ENCODE peak calls at places on chromosomes 4 and X, in nine cellular contexts. One of them, this sample, is unnamed.

GRCh38 chr4:145545538-145546224 is 64.0 kb downstream of the SMAD1 start:
- DNase-seq in Karpas-422: no peak
- DNase-seq in stimulated activated CD4-positive, alpha-beta T cell treated with anti-CD3 and anti-CD28 coated beads, Interleukin-2, amount 100 ng/mL, for 48 hours: no peak
- DNase-seq in T-helper 2 cell: no peak
- DNase-seq in HFFc6: peak
- DNase-seq in uterus: peak
- DNase-seq in activated CD4-positive, alpha-beta T cell treated with anti-CD3 and anti-CD28 coated beads, Interleukin-2, amount 50 U/mL, for 24 hours: no peak
- DNase-seq in left ventricle myocardium inferior: no peak
- DNase-seq in cardiac muscle cell: peak
- DNase-seq in this sample: no peak

GRCh38 chr4:187184513-187184912 is 460.9 kb upstream of the FAT1 start:
- DNase-seq in Karpas-422: no peak
- DNase-seq in stimulated activated CD4-positive, alpha-beta T cell treated with anti-CD3 and anti-CD28 coated beads, Interleukin-2, amount 100 ng/mL, for 48 hours: no peak
- DNase-seq in T-helper 2 cell: no peak
- DNase-seq in HFFc6: no peak
- DNase-seq in uterus: no peak
- DNase-seq in activated CD4-positive, alpha-beta T cell treated with anti-CD3 and anti-CD28 coated beads, Interleukin-2, amount 50 U/mL, for 24 hours: no peak
- DNase-seq in left ventricle myocardium inferior: no peak
- DNase-seq in cardiac muscle cell: no peak
- DNase-seq in this sample: no peak

GRCh38 chr4:16713271-16713670 is 185.2 kb downstream of the LDB2 start:
- DNase-seq in Karpas-422: no peak
- DNase-seq in stimulated activated CD4-positive, alpha-beta T cell treated with anti-CD3 and anti-CD28 coated beads, Interleukin-2, amount 100 ng/mL, for 48 hours: no peak
- DNase-seq in T-helper 2 cell: no peak
- DNase-seq in HFFc6: no peak
- DNase-seq in uterus: no peak
- DNase-seq in activated CD4-positive, alpha-beta T cell treated with anti-CD3 and anti-CD28 coated beads, Interleukin-2, amount 50 U/mL, for 24 hours: no peak
- DNase-seq in left ventricle myocardium inferior: no peak
- DNase-seq in cardiac muscle cell: no peak
- DNase-seq in this sample: no peak

GRCh38 chr4:1754336-1754735 is 33.0 kb downstream of the TACC3 start:
- DNase-seq in Karpas-422: no peak
- DNase-seq in stimulated activated CD4-positive, alpha-beta T cell treated with anti-CD3 and anti-CD28 coated beads, Interleukin-2, amount 100 ng/mL, for 48 hours: no peak
- DNase-seq in T-helper 2 cell: no peak
- DNase-seq in HFFc6: no peak
- DNase-seq in uterus: no peak
- DNase-seq in activated CD4-positive, alpha-beta T cell treated with anti-CD3 and anti-CD28 coated beads, Interleukin-2, amount 50 U/mL, for 24 hours: no peak
- DNase-seq in left ventricle myocardium inferior: no peak
- DNase-seq in cardiac muscle cell: no peak
- DNase-seq in this sample: peak

GRCh38 chr4:75490155-75490554 is 24.0 kb downstream of the RCHY1 start:
- DNase-seq in Karpas-422: no peak
- DNase-seq in stimulated activated CD4-positive, alpha-beta T cell treated with anti-CD3 and anti-CD28 coated beads, Interleukin-2, amount 100 ng/mL, for 48 hours: no peak
- DNase-seq in T-helper 2 cell: no peak
- DNase-seq in HFFc6: peak
- DNase-seq in uterus: no peak
- DNase-seq in activated CD4-positive, alpha-beta T cell treated with anti-CD3 and anti-CD28 coated beads, Interleukin-2, amount 50 U/mL, for 24 hours: no peak
- DNase-seq in left ventricle myocardium inferior: no peak
- DNase-seq in cardiac muscle cell: peak
- DNase-seq in this sample: no peak

GRCh38 chrX:115957862-115958490 is 212.6 kb upstream of the AGTR2 start:
- DNase-seq in Karpas-422: peak
- DNase-seq in stimulated activated CD4-positive, alpha-beta T cell treated with anti-CD3 and anti-CD28 coated beads, Interleukin-2, amount 100 ng/mL, for 48 hours: no peak
- DNase-seq in T-helper 2 cell: no peak
- DNase-seq in HFFc6: no peak
- DNase-seq in uterus: no peak
- DNase-seq in activated CD4-positive, alpha-beta T cell treated with anti-CD3 and anti-CD28 coated beads, Interleukin-2, amount 50 U/mL, for 24 hours: no peak
- DNase-seq in left ventricle myocardium inferior: no peak
- DNase-seq in cardiac muscle cell: no peak
- DNase-seq in this sample: no peak

GRCh38 chr4:82428969-82429727 is 1.1 kb downstream of the HNRNPDL start:
- DNase-seq in Karpas-422: peak
- DNase-seq in stimulated activated CD4-positive, alpha-beta T cell treated with anti-CD3 and anti-CD28 coated beads, Interleukin-2, amount 100 ng/mL, for 48 hours: peak
- DNase-seq in T-helper 2 cell: peak
- DNase-seq in HFFc6: peak
- DNase-seq in uterus: peak
- DNase-seq in activated CD4-positive, alpha-beta T cell treated with anti-CD3 and anti-CD28 coated beads, Interleukin-2, amount 50 U/mL, for 24 hours: peak
- DNase-seq in left ventricle myocardium inferior: peak
- DNase-seq in cardiac muscle cell: peak
- DNase-seq in this sample: peak

GRCh38 chrX:25067271-25068172 is 51.8 kb upstream of the ARX start:
- DNase-seq in Karpas-422: no peak
- DNase-seq in stimulated activated CD4-positive, alpha-beta T cell treated with anti-CD3 and anti-CD28 coated beads, Interleukin-2, amount 100 ng/mL, for 48 hours: no peak
- DNase-seq in T-helper 2 cell: no peak
- DNase-seq in HFFc6: no peak
- DNase-seq in uterus: no peak
- DNase-seq in activated CD4-positive, alpha-beta T cell treated with anti-CD3 and anti-CD28 coated beads, Interleukin-2, amount 50 U/mL, for 24 hours: no peak
- DNase-seq in left ventricle myocardium inferior: no peak
- DNase-seq in cardiac muscle cell: no peak
- DNase-seq in this sample: no peak

GRCh38 chrX:1464282-1465131 is 11.8 kb upstream of the ASMTL start:
- DNase-seq in Karpas-422: no peak
- DNase-seq in stimulated activated CD4-positive, alpha-beta T cell treated with anti-CD3 and anti-CD28 coated beads, Interleukin-2, amount 100 ng/mL, for 48 hours: no peak
- DNase-seq in T-helper 2 cell: no peak
- DNase-seq in HFFc6: no peak
- DNase-seq in uterus: no peak
- DNase-seq in activated CD4-positive, alpha-beta T cell treated with anti-CD3 and anti-CD28 coated beads, Interleukin-2, amount 50 U/mL, for 24 hours: no peak
- DNase-seq in left ventricle myocardium inferior: no peak
- DNase-seq in cardiac muscle cell: no peak
- DNase-seq in this sample: no peak

GRCh38 chrX:17170973-17171372 is 204.0 kb upstream of the NHS start:
- DNase-seq in Karpas-422: no peak
- DNase-seq in stimulated activated CD4-positive, alpha-beta T cell treated with anti-CD3 and anti-CD28 coated beads, Interleukin-2, amount 100 ng/mL, for 48 hours: no peak
- DNase-seq in T-helper 2 cell: no peak
- DNase-seq in HFFc6: no peak
- DNase-seq in uterus: no peak
- DNase-seq in activated CD4-positive, alpha-beta T cell treated with anti-CD3 and anti-CD28 coated beads, Interleukin-2, amount 50 U/mL, for 24 hours: no peak
- DNase-seq in left ventricle myocardium inferior: no peak
- DNase-seq in cardiac muscle cell: no peak
- DNase-seq in this sample: no peak

GRCh38 chrX:111181883-111182400 is 86.0 kb downstream of the PAK3 start:
- DNase-seq in Karpas-422: no peak
- DNase-seq in stimulated activated CD4-positive, alpha-beta T cell treated with anti-CD3 and anti-CD28 coated beads, Interleukin-2, amount 100 ng/mL, for 48 hours: no peak
- DNase-seq in T-helper 2 cell: no peak
- DNase-seq in HFFc6: no peak
- DNase-seq in uterus: no peak
- DNase-seq in activated CD4-positive, alpha-beta T cell treated with anti-CD3 and anti-CD28 coated beads, Interleukin-2, amount 50 U/mL, for 24 hours: no peak
- DNase-seq in left ventricle myocardium inferior: no peak
- DNase-seq in cardiac muscle cell: no peak
- DNase-seq in this sample: peak

GRCh38 chr4:88033309-88033708 is 25.9 kb downstream of the PKD2 start:
- DNase-seq in Karpas-422: peak
- DNase-seq in stimulated activated CD4-positive, alpha-beta T cell treated with anti-CD3 and anti-CD28 coated beads, Interleukin-2, amount 100 ng/mL, for 48 hours: peak
- DNase-seq in T-helper 2 cell: no peak
- DNase-seq in HFFc6: peak
- DNase-seq in uterus: peak
- DNase-seq in activated CD4-positive, alpha-beta T cell treated with anti-CD3 and anti-CD28 coated beads, Interleukin-2, amount 50 U/mL, for 24 hours: peak
- DNase-seq in left ventricle myocardium inferior: no peak
- DNase-seq in cardiac muscle cell: peak
- DNase-seq in this sample: no peak

GRCh38 chr4:150314031-150314430 is 235.8 kb downstream of the DCLK2 start:
- DNase-seq in Karpas-422: no peak
- DNase-seq in stimulated activated CD4-positive, alpha-beta T cell treated with anti-CD3 and anti-CD28 coated beads, Interleukin-2, amount 100 ng/mL, for 48 hours: no peak
- DNase-seq in T-helper 2 cell: no peak
- DNase-seq in HFFc6: no peak
- DNase-seq in uterus: no peak
- DNase-seq in activated CD4-positive, alpha-beta T cell treated with anti-CD3 and anti-CD28 coated beads, Interleukin-2, amount 50 U/mL, for 24 hours: no peak
- DNase-seq in left ventricle myocardium inferior: no peak
- DNase-seq in cardiac muscle cell: no peak
- DNase-seq in this sample: no peak

GRCh38 chr4:133084421-133084820 is 64.7 kb upstream of the PCDH10 start:
- DNase-seq in Karpas-422: no peak
- DNase-seq in stimulated activated CD4-positive, alpha-beta T cell treated with anti-CD3 and anti-CD28 coated beads, Interleukin-2, amount 100 ng/mL, for 48 hours: no peak
- DNase-seq in T-helper 2 cell: no peak
- DNase-seq in HFFc6: no peak
- DNase-seq in uterus: no peak
- DNase-seq in activated CD4-positive, alpha-beta T cell treated with anti-CD3 and anti-CD28 coated beads, Interleukin-2, amount 50 U/mL, for 24 hours: no peak
- DNase-seq in left ventricle myocardium inferior: no peak
- DNase-seq in cardiac muscle cell: no peak
- DNase-seq in this sample: no peak

GRCh38 chr4:159188646-159189045 is 85.8 kb downstream of the RAPGEF2 start:
- DNase-seq in Karpas-422: no peak
- DNase-seq in stimulated activated CD4-positive, alpha-beta T cell treated with anti-CD3 and anti-CD28 coated beads, Interleukin-2, amount 100 ng/mL, for 48 hours: no peak
- DNase-seq in T-helper 2 cell: no peak
- DNase-seq in HFFc6: no peak
- DNase-seq in uterus: no peak
- DNase-seq in activated CD4-positive, alpha-beta T cell treated with anti-CD3 and anti-CD28 coated beads, Interleukin-2, amount 50 U/mL, for 24 hours: no peak
- DNase-seq in left ventricle myocardium inferior: no peak
- DNase-seq in cardiac muscle cell: no peak
- DNase-seq in this sample: no peak

GRCh38 chr4:108399610-108400265 is 220.6 kb upstream of the RPL34 start:
- DNase-seq in Karpas-422: no peak
- DNase-seq in stimulated activated CD4-positive, alpha-beta T cell treated with anti-CD3 and anti-CD28 coated beads, Interleukin-2, amount 100 ng/mL, for 48 hours: no peak
- DNase-seq in T-helper 2 cell: no peak
- DNase-seq in HFFc6: no peak
- DNase-seq in uterus: no peak
- DNase-seq in activated CD4-positive, alpha-beta T cell treated with anti-CD3 and anti-CD28 coated beads, Interleukin-2, amount 50 U/mL, for 24 hours: no peak
- DNase-seq in left ventricle myocardium inferior: no peak
- DNase-seq in cardiac muscle cell: no peak
- DNase-seq in this sample: peak

GRCh38 chrX:45711231-45711630 is 510.6 kb upstream of the DIPK2B start:
- DNase-seq in Karpas-422: no peak
- DNase-seq in stimulated activated CD4-positive, alpha-beta T cell treated with anti-CD3 and anti-CD28 coated beads, Interleukin-2, amount 100 ng/mL, for 48 hours: no peak
- DNase-seq in T-helper 2 cell: no peak
- DNase-seq in HFFc6: peak
- DNase-seq in uterus: no peak
- DNase-seq in activated CD4-positive, alpha-beta T cell treated with anti-CD3 and anti-CD28 coated beads, Interleukin-2, amount 50 U/mL, for 24 hours: no peak
- DNase-seq in left ventricle myocardium inferior: no peak
- DNase-seq in cardiac muscle cell: peak
- DNase-seq in this sample: no peak

GRCh38 chrX:19889582-19890342 is 2.4 kb upstream of the SH3KBP1 start:
- DNase-seq in Karpas-422: peak
- DNase-seq in stimulated activated CD4-positive, alpha-beta T cell treated with anti-CD3 and anti-CD28 coated beads, Interleukin-2, amount 100 ng/mL, for 48 hours: peak
- DNase-seq in T-helper 2 cell: peak
- DNase-seq in HFFc6: peak
- DNase-seq in uterus: peak
- DNase-seq in activated CD4-positive, alpha-beta T cell treated with anti-CD3 and anti-CD28 coated beads, Interleukin-2, amount 50 U/mL, for 24 hours: peak
- DNase-seq in left ventricle myocardium inferior: no peak
- DNase-seq in cardiac muscle cell: peak
- DNase-seq in this sample: no peak

GRCh38 chr4:170391066-170391754 is 301.5 kb upstream of the AADAT start:
- DNase-seq in Karpas-422: no peak
- DNase-seq in stimulated activated CD4-positive, alpha-beta T cell treated with anti-CD3 and anti-CD28 coated beads, Interleukin-2, amount 100 ng/mL, for 48 hours: no peak
- DNase-seq in T-helper 2 cell: no peak
- DNase-seq in HFFc6: no peak
- DNase-seq in uterus: no peak
- DNase-seq in activated CD4-positive, alpha-beta T cell treated with anti-CD3 and anti-CD28 coated beads, Interleukin-2, amount 50 U/mL, for 24 hours: no peak
- DNase-seq in left ventricle myocardium inferior: no peak
- DNase-seq in cardiac muscle cell: no peak
- DNase-seq in this sample: no peak

GRCh38 chrX:118350221-118350620 is 4.3 kb downstream of the WDR44 start:
- DNase-seq in Karpas-422: no peak
- DNase-seq in stimulated activated CD4-positive, alpha-beta T cell treated with anti-CD3 and anti-CD28 coated beads, Interleukin-2, amount 100 ng/mL, for 48 hours: no peak
- DNase-seq in T-helper 2 cell: no peak
- DNase-seq in HFFc6: no peak
- DNase-seq in uterus: no peak
- DNase-seq in activated CD4-positive, alpha-beta T cell treated with anti-CD3 and anti-CD28 coated beads, Interleukin-2, amount 50 U/mL, for 24 hours: no peak
- DNase-seq in left ventricle myocardium inferior: no peak
- DNase-seq in cardiac muscle cell: peak
- DNase-seq in this sample: no peak

GRCh38 chrX:68492583-68492982 is 6.3 kb upstream of the YIPF6 start:
- DNase-seq in Karpas-422: no peak
- DNase-seq in stimulated activated CD4-positive, alpha-beta T cell treated with anti-CD3 and anti-CD28 coated beads, Interleukin-2, amount 100 ng/mL, for 48 hours: no peak
- DNase-seq in T-helper 2 cell: no peak
- DNase-seq in HFFc6: no peak
- DNase-seq in uterus: no peak
- DNase-seq in activated CD4-positive, alpha-beta T cell treated with anti-CD3 and anti-CD28 coated beads, Interleukin-2, amount 50 U/mL, for 24 hours: no peak
- DNase-seq in left ventricle myocardium inferior: no peak
- DNase-seq in cardiac muscle cell: no peak
- DNase-seq in this sample: no peak

GRCh38 chrX:101395789-101396188 is 5.0 kb downstream of the RPL36A start:
- DNase-seq in Karpas-422: peak
- DNase-seq in stimulated activated CD4-positive, alpha-beta T cell treated with anti-CD3 and anti-CD28 coated beads, Interleukin-2, amount 100 ng/mL, for 48 hours: no peak
- DNase-seq in T-helper 2 cell: no peak
- DNase-seq in HFFc6: no peak
- DNase-seq in uterus: no peak
- DNase-seq in activated CD4-positive, alpha-beta T cell treated with anti-CD3 and anti-CD28 coated beads, Interleukin-2, amount 50 U/mL, for 24 hours: no peak
- DNase-seq in left ventricle myocardium inferior: no peak
- DNase-seq in cardiac muscle cell: peak
- DNase-seq in this sample: no peak